ENCODE peak calls at places on chromosomes 1 and 21, in four cellular contexts. One of them, this sample, is unnamed.

GRCh38 chr1:56425494-56425860 is 153.9 kb downstream of the PLPP3 start:
- DNase-seq in astrocyte: no peak
- DNase-seq in iris pigment epithelial cell: no peak
- DNase-seq in Ammon's horn: no peak
- DNase-seq in this sample: no peak

GRCh38 chr21:36087362-36088138 is 17.7 kb downstream of the CBR1 start:
- DNase-seq in astrocyte: no peak
- DNase-seq in iris pigment epithelial cell: no peak
- DNase-seq in Ammon's horn: peak; percentile 97
- DNase-seq in this sample: no peak

GRCh38 chr1:155329980-155330598 is 9.4 kb downstream of the RUSC1 start:
- DNase-seq in astrocyte: no peak
- DNase-seq in iris pigment epithelial cell: peak; percentile 13
- DNase-seq in Ammon's horn: no peak
- DNase-seq in this sample: no peak

GRCh38 chr1:231702804-231703203 is 76.2 kb downstream of the DISC1 start:
- DNase-seq in astrocyte: peak; percentile 76
- DNase-seq in iris pigment epithelial cell: peak; percentile 43
- DNase-seq in Ammon's horn: no peak
- DNase-seq in this sample: no peak

GRCh38 chr1:1308756-1309524 is 543 bp downstream of the PUSL1 start:
- DNase-seq in astrocyte: no peak
- DNase-seq in iris pigment epithelial cell: peak; percentile 15
- DNase-seq in Ammon's horn: no peak
- DNase-seq in this sample: no peak

GRCh38 chr1:9960705-9961562 is 17.7 kb downstream of the NMNAT1 start:
- DNase-seq in astrocyte: no peak
- DNase-seq in iris pigment epithelial cell: peak; percentile 10
- DNase-seq in Ammon's horn: no peak
- DNase-seq in this sample: peak; percentile 8

GRCh38 chr1:192131914-192132313 is 26.3 kb upstream of the RGS18 start:
- DNase-seq in astrocyte: no peak
- DNase-seq in iris pigment epithelial cell: no peak
- DNase-seq in Ammon's horn: no peak
- DNase-seq in this sample: no peak

GRCh38 chr1:236176337-236177336 is 34.3 kb downstream of the GPR137B start:
- DNase-seq in astrocyte: no peak
- DNase-seq in iris pigment epithelial cell: no peak
- DNase-seq in Ammon's horn: peak; percentile 25
- DNase-seq in this sample: peak; percentile 14

GRCh38 chr1:238690415-238690814 is 696.0 kb upstream of the CHRM3 start:
- DNase-seq in astrocyte: peak; percentile 17
- DNase-seq in iris pigment epithelial cell: peak; percentile 39
- DNase-seq in Ammon's horn: no peak
- DNase-seq in this sample: peak; percentile 36

GRCh38 chr1:204077979-204078696 is 5.2 kb downstream of the SOX13 start:
- DNase-seq in astrocyte: no peak
- DNase-seq in iris pigment epithelial cell: no peak
- DNase-seq in Ammon's horn: peak; percentile 68
- DNase-seq in this sample: no peak

GRCh38 chr1:91731815-91732214 is 154.1 kb downstream of the TGFBR3 start:
- DNase-seq in astrocyte: peak; percentile 69
- DNase-seq in iris pigment epithelial cell: peak; percentile 50
- DNase-seq in Ammon's horn: no peak
- DNase-seq in this sample: peak; percentile 72

GRCh38 chr21:37607081-37607480 is 240.5 kb downstream of the DYRK1A start:
- DNase-seq in astrocyte: no peak
- DNase-seq in iris pigment epithelial cell: no peak
- DNase-seq in Ammon's horn: no peak
- DNase-seq in this sample: no peak

GRCh38 chr1:154520333-154520732 is 18.1 kb upstream of the SHE start:
- DNase-seq in astrocyte: no peak
- DNase-seq in iris pigment epithelial cell: peak; percentile 12
- DNase-seq in Ammon's horn: no peak
- DNase-seq in this sample: peak; percentile 8

GRCh38 chr1:116415699-116416533 is 42.9 kb downstream of the ATP1A1 start:
- DNase-seq in astrocyte: no peak
- DNase-seq in iris pigment epithelial cell: no peak
- DNase-seq in Ammon's horn: peak; percentile 57
- DNase-seq in this sample: peak; percentile 12

GRCh38 chr1:234851450-234852438 is 241.8 kb upstream of the IRF2BP2 start:
- DNase-seq in astrocyte: peak; percentile 56
- DNase-seq in iris pigment epithelial cell: no peak
- DNase-seq in Ammon's horn: peak; percentile 55
- DNase-seq in this sample: peak; percentile 38